ENCODE peak calls at places on chromosomes 12 and 14, in four cellular contexts. K, W, R and V are unnamed samples. For H3K4me1, the result is how much of the 10 kb centered on the place peaks cover.

GRCh38 chr14:94768521-94769412 is 1.1 kb downstream of the GSC start:
- DNase-seq in K (peak), W (no peak), R (no peak), V (no peak)

GRCh38 chr14:24171422-24172260 is at the start of gene REC8:
- DNase-seq in K (peak), W (peak), R (no peak), V (peak)

GRCh38 chr12:15527201-15527782 is 205.0 kb downstream of the PTPRO start:
- DNase-seq in K (peak), W (no peak), R (peak), V (peak)

GRCh38 chr14:53953002-53953827 is 3.4 kb downstream of the BMP4 start:
- DNase-seq in K (peak), W (no peak), R (peak), V (no peak)

GRCh38 chr14:94827711-94828505 is 58.0 kb upstream of the GSC start:
- DNase-seq in K (no peak), W (no peak), R (no peak), V (no peak)

GRCh38 chr12:120261951-120262851 is 3.3 kb downstream of the PXN start:
- DNase-seq in K (no peak), W (no peak), R (no peak), V (no peak)

GRCh38 chr12:2614341-2614740 is 180.4 kb upstream of the FKBP4 start:
- DNase-seq in K (no peak), W (no peak), R (no peak), V (no peak)

GRCh38 chr12:108605000-108605689 is 7.3 kb upstream of the TMEM119 start:
- DNase-seq in K (no peak), W (no peak), R (peak), V (no peak)

GRCh38 chr12:114670257-114670955 is 13.6 kb downstream of the TBX3 start:
- DNase-seq in K (no peak), W (no peak), R (no peak), V (no peak)

GRCh38 chr14:76924363-76925151 is 98.3 kb downstream of the LRRC74A start:
- DNase-seq in K (peak), W (no peak), R (peak), V (peak)

GRCh38 chr12:104573-105081 is 38.1 kb downstream of the IQSEC3 start:
- DNase-seq in K (peak), W (no peak), R (peak), V (no peak)

GRCh38 chr12:100234591-100235304 is 32.1 kb downstream of the DEPDC4 start:
- DNase-seq in K (no peak), W (peak), R (peak), V (peak)

GRCh38 chr14:99628832-99629618 is 15.9 kb upstream of the HHIPL1 start:
- DNase-seq in K (peak), W (no peak), R (peak), V (peak)

GRCh38 chr14:105162374-105162979 is 6.1 kb downstream of the JAG2 start:
- DNase-seq in K (no peak), W (no peak), R (peak), V (no peak)

GRCh38 chr12:125206757-125207156 is 141.5 kb downstream of the AACS start:
- DNase-seq in K (no peak), W (no peak), R (no peak), V (no peak)

GRCh38 chr14:50038398-50039119 is 77.8 kb downstream of the VCPKMT start:
- DNase-seq in K (no peak), W (peak), R (peak), V (no peak)

GRCh38 chr14:64730061-64730440 is 25.8 kb downstream of the PLEKHG3 start:
- DNase-seq in K (no peak), W (no peak), R (no peak), V (no peak)

GRCh38 chr12:75712223-75712622 is 200.8 kb upstream of the KRR1 start:
- DNase-seq in K (no peak), W (no peak), R (peak), V (no peak)

GRCh38 chr14:76257111-76257803 is 105.5 kb downstream of the GPATCH2L start:
- DNase-seq in K (no peak), W (no peak), R (no peak), V (no peak)

GRCh38 chr14:61330511-61330910 is 9.1 kb downstream of the PRKCH start:
- DNase-seq in K (no peak), W (no peak), R (no peak), V (no peak)

GRCh38 chr12:113247123-113248045 is 26.1 kb downstream of the TPCN1 start:
- DNase-seq in K (no peak), W (no peak), R (no peak), V (no peak)

GRCh38 chr12:114684098-114684869 is at the start of gene TBX3:
- DNase-seq in K (peak), W (no peak), R (peak), V (peak)

GRCh38 chr14:57753821-57754220 is 112.1 kb downstream of the SLC35F4 start:
- DNase-seq in K (no peak), W (no peak), R (no peak), V (no peak)

GRCh38 chr12:12606793-12607589 is 4.7 kb upstream of the CREBL2 start:
- DNase-seq in K (no peak), W (peak), R (peak), V (no peak)

GRCh38 chr14:100363053-100363452 is 39.9 kb downstream of the SLC25A47 start:
- DNase-seq in K (no peak), W (no peak), R (no peak), V (no peak)

GRCh38 chr12:107458163-107458562 is 227.4 kb upstream of the PWP1 start:
- DNase-seq in K (no peak), W (no peak), R (no peak), V (no peak)

GRCh38 chr12:100404769-100405407 is 48.0 kb downstream of the SLC17A8 start:
- DNase-seq in K (peak), W (peak), R (peak), V (peak)

GRCh38 chr14:22088614-22089359 is 415.2 kb upstream of the OR4E1 start:
- DNase-seq in K (no peak), W (no peak), R (no peak), V (no peak)

DNA sequence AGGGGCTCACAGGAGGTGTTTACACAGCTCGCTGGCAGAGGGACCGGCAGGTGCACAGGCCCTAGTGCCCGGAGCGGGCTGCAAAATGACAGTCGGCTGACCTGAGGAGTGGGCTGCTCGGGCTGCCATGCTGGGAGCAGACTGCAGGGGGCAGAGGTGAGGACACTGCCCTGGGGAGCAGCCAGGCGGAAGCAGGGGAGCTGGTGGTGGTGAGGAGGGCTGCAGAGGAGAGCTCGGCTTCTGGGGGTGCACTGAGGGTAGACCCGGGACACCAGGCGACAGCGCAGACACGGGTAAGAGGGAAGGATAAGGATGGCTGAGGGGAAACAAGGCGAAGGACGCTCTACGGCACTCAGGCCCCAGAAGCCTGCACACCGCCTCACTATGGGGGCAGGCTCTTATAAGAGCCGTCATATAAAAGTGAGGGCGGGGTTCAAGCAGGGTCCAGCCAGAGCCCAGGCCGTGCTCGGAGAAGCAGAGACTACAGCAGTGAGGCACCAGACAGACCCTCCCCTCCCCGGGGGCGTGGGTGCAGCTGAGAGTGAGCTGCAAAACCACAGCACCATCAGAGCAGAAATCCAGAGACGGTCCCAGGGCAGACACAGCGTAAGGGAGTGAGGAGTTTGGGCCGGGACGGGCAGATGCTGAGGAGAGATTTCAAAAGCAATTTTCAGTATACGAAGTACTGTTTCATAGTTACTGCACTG is 62.5 kb downstream of the CCDC88C start:
- DNase-seq in K (peak), W (no peak), R (no peak), V (no peak)
- TF ChIP-seq SUZ12 in K (no peak), W (no peak), R (no peak), V (no peak)

GRCh38 chr12:56029666-56030293 is 8.9 kb downstream of the IKZF4 start:
- DNase-seq in K (peak), W (no peak), R (peak), V (no peak)
- TF ChIP-seq YY1 in K (no peak), W (peak), R (no peak), V (no peak)

GRCh38 chr12:62895351-62895750 is 39.6 kb downstream of the PPM1H start:
- DNase-seq in K (no peak), W (no peak), R (peak), V (no peak)
- H3K4me1 ChIP-seq in K (under half), W (under half), R (half or more), V (under half)

GRCh38 chr14:51401272-51401671 is 161.2 kb downstream of the TMX1 start:
- DNase-seq in K (no peak), W (no peak), R (no peak), V (no peak)
- TF ChIP-seq SUZ12 in K (no peak), W (no peak), R (no peak), V (no peak)

GRCh38 chr12:112170971-112171596 is 45.7 kb downstream of the TRAFD1 start:
- DNase-seq in K (no peak), W (no peak), R (no peak), V (no peak)

GRCh38 chr12:112170376-112170775 is 45.0 kb downstream of the TRAFD1 start:
- DNase-seq in K (no peak), W (no peak), R (no peak), V (no peak)

GRCh38 chr12:112169966-112170365 is 44.6 kb downstream of the TRAFD1 start:
- DNase-seq in K (no peak), W (no peak), R (no peak), V (no peak)

GRCh38 chr12:112175361-112176155 is 50.2 kb downstream of the TRAFD1 start:
- DNase-seq in K (no peak), W (no peak), R (no peak), V (no peak)

GRCh38 chr12:112172556-112173324 is 47.4 kb downstream of the TRAFD1 start:
- DNase-seq in K (no peak), W (no peak), R (no peak), V (no peak)
- TF ChIP-seq YY1 in K (no peak), W (no peak), R (no peak), V (no peak)

GRCh38 chr14:98614741-98615140 is 657.3 kb downstream of the BCL11B start:
- DNase-seq in K (no peak), W (no peak), R (no peak), V (no peak)
- H3K4me1 ChIP-seq in K (under half), W (under half), R (under half), V (under half)

DNA sequence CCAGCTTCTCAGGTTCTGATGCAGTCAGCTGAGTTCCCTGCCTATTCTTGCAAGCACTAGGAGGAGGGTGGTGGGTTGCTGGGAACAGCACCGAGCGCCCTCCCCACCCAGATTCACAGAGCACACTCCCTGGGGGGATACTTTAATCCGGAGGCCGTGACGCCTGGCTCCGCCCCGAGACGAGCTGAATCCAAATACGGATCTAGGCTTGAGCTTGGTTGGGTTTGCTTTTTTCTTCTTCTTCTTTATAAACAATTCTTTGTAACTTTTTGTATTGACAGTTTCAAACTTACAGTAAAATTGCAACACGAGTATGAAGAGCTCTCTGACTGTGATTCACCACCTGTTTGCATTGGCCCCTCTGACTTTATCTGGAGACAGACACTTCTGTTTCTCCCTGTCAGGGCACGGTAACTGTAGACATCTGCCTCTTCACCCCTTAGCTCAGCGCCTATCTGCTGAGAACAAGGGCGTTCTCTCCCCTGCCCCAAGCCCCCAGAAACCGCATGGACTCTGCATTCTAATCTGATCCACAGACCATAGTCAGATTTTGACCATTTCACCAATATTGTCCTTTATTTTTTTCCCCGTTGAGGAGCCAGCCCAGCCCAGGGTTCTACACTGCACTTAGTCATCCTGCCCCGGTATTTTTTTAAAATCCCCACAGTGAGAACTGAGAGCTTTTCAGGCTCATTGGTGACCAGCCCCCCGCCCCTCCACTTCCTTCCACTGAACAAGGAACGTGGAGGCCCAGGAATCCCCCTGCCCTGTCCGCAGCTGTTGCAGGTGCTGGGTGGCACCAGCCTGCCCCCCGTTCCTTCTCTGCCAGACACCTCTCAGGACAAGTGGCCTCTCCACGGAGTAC is 11.5 kb downstream of the RHOF start:
- DNase-seq in K (no peak), W (no peak), R (peak), V (no peak)
- TF ChIP-seq SUZ12 in K (no peak), W (no peak), R (no peak), V (no peak)

GRCh38 chr12:32149489-32149888 is 42.8 kb downstream of the BICD1 start:
- DNase-seq in K (no peak), W (no peak), R (no peak), V (no peak)

GRCh38 chr12:32151552-32151951 is 44.9 kb downstream of the BICD1 start:
- DNase-seq in K (no peak), W (no peak), R (no peak), V (no peak)

GRCh38 chr12:32155041-32155440 is 48.4 kb downstream of the BICD1 start:
- DNase-seq in K (no peak), W (no peak), R (no peak), V (no peak)

GRCh38 chr12:32148372-32148771 is 41.7 kb downstream of the BICD1 start:
- DNase-seq in K (no peak), W (no peak), R (no peak), V (no peak)

DNA sequence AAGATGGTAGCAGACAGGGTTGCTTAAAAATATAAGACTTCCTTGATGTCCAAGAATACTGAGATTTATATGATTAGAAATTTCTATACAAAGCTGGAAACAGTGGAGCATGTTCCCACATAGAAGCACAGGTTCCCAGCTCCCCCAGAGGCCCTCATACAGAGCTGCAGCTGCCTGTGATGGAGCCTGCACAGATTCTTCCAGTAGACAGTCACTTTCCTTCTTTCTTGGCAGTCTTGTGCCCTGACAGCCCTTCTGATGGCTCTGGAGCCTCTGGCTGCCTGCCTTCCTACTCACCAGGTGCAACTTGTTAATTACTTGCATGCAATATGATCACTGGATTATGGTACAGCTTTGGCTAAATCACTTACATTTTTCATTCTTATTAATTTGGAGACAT is 44.4 kb downstream of the BICD1 start:
- DNase-seq in K (no peak), W (no peak), R (no peak), V (no peak)
- TF ChIP-seq YY1 in K (no peak), W (no peak), R (no peak), V (no peak)

GRCh38 chr12:93677195-93678064 is at the start of gene CRADD:
- DNase-seq in K (peak), W (peak), R (peak), V (peak)
- H3K4me1 ChIP-seq in K (under half), W (under half), R (under half), V (under half)